ENCODE peak calls at places on chromosomes 3 and 15, in nine cellular contexts. B is mesendoderm, P is IMR-90, X is uterus, D is mesenchymal stem cell, G is fibroblast of lung, L is Karpas-422, H is spleen, Y is astrocyte. C is an unnamed sample. For H3K36me3, the result is how much of the 10 kb centered on the place peaks cover.

GRCh38 chr3:81769271-81769670 is 7.8 kb upstream of the GBE1 start:
- DNase-seq in Y (no peak), G (no peak), B (no peak), L (no peak), X (no peak), P (peak), H (no peak), D (peak), C (no peak)

GRCh38 chr3:134476306-134476705 is 9.5 kb downstream of the ANAPC13 start:
- DNase-seq in X (no peak), B (peak), D (peak), Y (peak), P (peak), H (no peak), G (no peak), L (no peak), C (no peak)

GRCh38 chr3:156981005-156981404 is 154.9 kb downstream of the LEKR1 start:
- DNase-seq in B (no peak), D (peak), P (no peak), H (no peak), G (peak), L (no peak), Y (no peak), X (no peak), C (no peak)

GRCh38 chr3:159751141-159751540 is 237.5 kb upstream of the IL12A start:
- DNase-seq in L (no peak), X (no peak), D (no peak), H (no peak), G (no peak), Y (peak), P (peak), B (no peak), C (no peak)

GRCh38 chr3:74564560-74564959 is 49.9 kb downstream of the CNTN3 start:
- DNase-seq in D (no peak), H (no peak), X (no peak), L (no peak), G (no peak), B (no peak), P (peak), Y (no peak), C (no peak)

GRCh38 chr15:96354731-96355560 is 24.4 kb downstream of the NR2F2 start:
- DNase-seq in Y (peak), X (no peak), B (peak), P (peak), H (no peak), D (peak), G (peak), L (no peak), C (no peak)

GRCh38 chr3:87621667-87622066 is 345.3 kb upstream of the POU1F1 start:
- DNase-seq in Y (no peak), B (no peak), H (no peak), D (no peak), G (no peak), P (no peak), L (no peak), X (no peak), C (no peak)

GRCh38 chr3:106332884-106333283 is 464.1 kb upstream of the CBLB start:
- DNase-seq in X (no peak), P (peak), L (peak), G (peak), Y (peak), D (no peak), B (peak), H (no peak), C (no peak)

GRCh38 chr3:24365168-24365567 is 129.5 kb downstream of the THRB start:
- DNase-seq in G (peak), Y (peak), X (peak), L (no peak), H (no peak), D (peak), B (no peak), P (peak), C (peak)

GRCh38 chr3:169945313-169945712 is 21.3 kb upstream of the SEC62 start:
- DNase-seq in D (peak), Y (no peak), X (no peak), H (peak), G (no peak), L (peak), B (no peak), P (no peak), C (no peak)

GRCh38 chr15:60889006-60889405 is 340.1 kb downstream of the RORA start:
- DNase-seq in B (no peak), L (no peak), G (no peak), H (no peak), P (no peak), D (no peak), X (no peak), Y (no peak), C (no peak)

GRCh38 chr3:79297242-79297641 is 470.6 kb downstream of the ROBO1 start:
- DNase-seq in L (no peak), B (no peak), D (peak), Y (peak), P (peak), X (no peak), H (no peak), G (peak), C (no peak)

GRCh38 chr3:132284756-132285619 is 32.2 kb upstream of the ACP3 start:
- DNase-seq in Y (no peak), G (no peak), D (no peak), X (no peak), P (no peak), H (no peak), B (peak), L (peak), C (peak)

GRCh38 chr15:38254065-38254883 is 1.6 kb downstream of the SPRED1 start:
- DNase-seq in Y (peak), L (peak), P (peak), B (peak), D (peak), H (peak), G (peak), X (no peak), C (peak)

GRCh38 chr15:78679089-78679511 is 38.1 kb upstream of the CHRNB4 start:
- DNase-seq in Y (no peak), P (no peak), D (no peak), X (no peak), B (no peak), H (peak), G (no peak), L (no peak), C (no peak)

GRCh38 chr15:85003593-85004312 is 22.1 kb downstream of the PDE8A start:
- DNase-seq in B (no peak), G (no peak), L (peak), D (no peak), Y (no peak), H (no peak), X (no peak), P (no peak), C (no peak)

GRCh38 chr15:65368300-65368617 is 9.5 kb downstream of the IGDCC3 start:
- DNase-seq in B (peak), G (no peak), D (no peak), H (peak), X (no peak), P (no peak), L (no peak), Y (no peak), C (no peak)

GRCh38 chr3:139979991-139980390 is 45.0 kb downstream of the CLSTN2 start:
- DNase-seq in X (no peak), P (no peak), L (no peak), G (no peak), Y (no peak), D (no peak), B (no peak), H (no peak), C (no peak)

GRCh38 chr3:195450731-195451229 is 8.0 kb upstream of the ACAP2 start:
- DNase-seq in H (no peak), L (no peak), P (peak), G (peak), B (no peak), D (peak), X (peak), Y (no peak), C (no peak)

GRCh38 chr3:134708671-134709070 is 57.8 kb upstream of the KY start:
- DNase-seq in L (no peak), G (no peak), P (peak), D (no peak), Y (peak), X (no peak), H (no peak), B (no peak), C (no peak)

GRCh38 chr3:185789891-185790830 is 34.7 kb downstream of the IGF2BP2 start:
- DNase-seq in H (no peak), G (no peak), Y (no peak), D (no peak), B (no peak), X (no peak), L (no peak), P (peak), C (peak)

GRCh38 chr3:53005854-53006513 is 39.9 kb downstream of the SFMBT1 start:
- DNase-seq in Y (no peak), P (no peak), B (no peak), G (no peak), H (no peak), D (no peak), L (no peak), X (no peak), C (peak)

GRCh38 chr3:107881517-107881916 is 209.3 kb downstream of the CD47 start:
- DNase-seq in B (no peak), L (no peak), D (no peak), P (peak), Y (no peak), H (no peak), X (no peak), G (peak), C (no peak)

GRCh38 chr15:101532865-101533264 is 43.4 kb upstream of the PCSK6 start:
- DNase-seq in G (no peak), L (no peak), H (no peak), Y (no peak), D (no peak), B (no peak), P (no peak), X (no peak), C (no peak)

GRCh38 chr3:23600178-23600577 is 205.6 kb upstream of the UBE2E1 start:
- DNase-seq in X (no peak), Y (peak), P (peak), G (peak), B (no peak), D (peak), L (no peak), H (no peak), C (no peak)

GRCh38 chr15:63274427-63274826 is 3.0 kb upstream of the APH1B start:
- DNase-seq in L (no peak), H (no peak), X (no peak), Y (no peak), D (no peak), G (no peak), P (no peak), B (peak), C (no peak)

GRCh38 chr15:38076806-38077205 is 142.4 kb downstream of the TMCO5A start:
- DNase-seq in G (no peak), D (no peak), L (peak), Y (no peak), H (peak), P (no peak), X (no peak), B (peak), C (no peak)

GRCh38 chr3:24951186-24951585 is 456.5 kb upstream of the THRB start:
- DNase-seq in G (no peak), B (no peak), D (no peak), Y (no peak), L (no peak), P (no peak), X (no peak), H (no peak), C (no peak)

GRCh38 chr3:193816656-193817311 is 223.8 kb downstream of the OPA1 start:
- DNase-seq in D (peak), P (peak), B (peak), G (peak), H (peak), X (peak), Y (peak), L (no peak), C (peak)

GRCh38 chr15:90845201-90845949 is 23.0 kb upstream of the FURIN start:
- DNase-seq in L (no peak), Y (peak), B (no peak), D (peak), G (peak), X (no peak), P (peak), H (peak), C (no peak)

GRCh38 chr15:81642451-81642990 is 268.5 kb upstream of the TMC3 start:
- DNase-seq in G (peak), X (no peak), P (peak), L (no peak), H (no peak), D (peak), Y (peak), B (no peak), C (no peak)

GRCh38 chr3:171356251-171356650 is 104.0 kb downstream of the TNIK start:
- DNase-seq in B (no peak), H (no peak), G (no peak), Y (peak), P (no peak), X (no peak), D (no peak), L (no peak), C (no peak)

GRCh38 chr3:184663756-184664155 is 48.1 kb downstream of the MAGEF1 start:
- DNase-seq in L (no peak), H (no peak), X (no peak), Y (peak), D (no peak), B (no peak), P (no peak), G (no peak), C (no peak)

GRCh38 chr15:85430406-85431204 is 50.2 kb downstream of the AKAP13 start:
- DNase-seq in L (no peak), P (no peak), X (no peak), H (no peak), B (peak), D (no peak), Y (no peak), G (no peak), C (no peak)

GRCh38 chr3:57048728-57049127 is 11.7 kb upstream of the SPATA12 start:
- DNase-seq in Y (no peak), G (no peak), L (peak), B (no peak), D (no peak), P (no peak), H (peak), X (no peak), C (no peak)

GRCh38 chr3:58464875-58465274 is 27.0 kb upstream of the KCTD6 start:
- DNase-seq in Y (no peak), L (peak), H (no peak), D (no peak), B (no peak), P (no peak), G (no peak), X (no peak), C (no peak)

GRCh38 chr3:41362638-41363559 is 163.6 kb downstream of the CTNNB1 start:
- DNase-seq in X (no peak), Y (no peak), G (peak), P (no peak), L (no peak), H (no peak), B (peak), D (peak), C (no peak)

GRCh38 chr15:70902105-70902504 is 9.5 kb downstream of the LRRC49 start:
- DNase-seq in G (peak), H (no peak), L (no peak), D (peak), B (peak), Y (peak), P (peak), X (no peak), C (peak)

GRCh38 chr3:23767546-23767945 is 38.2 kb upstream of the UBE2E1 start:
- DNase-seq in G (no peak), X (no peak), P (no peak), Y (no peak), B (no peak), D (no peak), H (no peak), L (no peak), C (no peak)

GRCh38 chr3:123349201-123349535 is 99.7 kb downstream of the ADCY5 start:
- DNase-seq in Y (no peak), B (no peak), G (no peak), D (no peak), H (peak), X (no peak), L (no peak), P (no peak), C (no peak)

GRCh38 chr3:123349566-123350450 is 99.1 kb downstream of the ADCY5 start:
- DNase-seq in G (no peak), B (no peak), L (no peak), P (no peak), D (no peak), Y (no peak), X (no peak), H (peak), C (no peak)

GRCh38 chr3:123352134-123352554 is 96.7 kb downstream of the ADCY5 start:
- DNase-seq in B (no peak), X (no peak), Y (no peak), G (no peak), H (peak), P (no peak), L (no peak), D (no peak), C (no peak)

GRCh38 chr3:123351396-123351945 is 97.4 kb downstream of the ADCY5 start:
- DNase-seq in G (no peak), Y (no peak), L (no peak), H (peak), B (no peak), P (no peak), X (no peak), D (no peak), C (no peak)

GRCh38 chr3:123350971-123351370 is 97.9 kb downstream of the ADCY5 start:
- DNase-seq in D (no peak), X (no peak), G (no peak), L (no peak), B (no peak), H (peak), Y (no peak), P (no peak), C (no peak)
- H3K27ac ChIP-seq in D (no peak), X (no peak), G (no peak), L (no peak), B (no peak), H (no peak), Y (no peak), P (no peak), C (no peak)

GRCh38 chr15:66483131-66483566 is 14.4 kb downstream of the SNAPC5 start:
- DNase-seq in L (no peak), D (peak), P (peak), H (no peak), Y (peak), X (no peak), G (peak), B (no peak), C (no peak)
- H3K36me3 ChIP-seq in L (under half), D (under half), P (under half), H (under half), Y (under half), X (under half), G (under half), B (under half), C (under half)

GRCh38 chr15:57159767-57160166 is 216.5 kb upstream of the CGNL1 start:
- DNase-seq in P (no peak), X (no peak), Y (no peak), H (no peak), G (no peak), B (no peak), D (no peak), L (no peak), C (no peak)
- H3K27ac ChIP-seq in P (peak), X (no peak), Y (no peak), H (no peak), G (no peak), B (no peak), D (no peak), L (no peak), C (no peak)

DNA sequence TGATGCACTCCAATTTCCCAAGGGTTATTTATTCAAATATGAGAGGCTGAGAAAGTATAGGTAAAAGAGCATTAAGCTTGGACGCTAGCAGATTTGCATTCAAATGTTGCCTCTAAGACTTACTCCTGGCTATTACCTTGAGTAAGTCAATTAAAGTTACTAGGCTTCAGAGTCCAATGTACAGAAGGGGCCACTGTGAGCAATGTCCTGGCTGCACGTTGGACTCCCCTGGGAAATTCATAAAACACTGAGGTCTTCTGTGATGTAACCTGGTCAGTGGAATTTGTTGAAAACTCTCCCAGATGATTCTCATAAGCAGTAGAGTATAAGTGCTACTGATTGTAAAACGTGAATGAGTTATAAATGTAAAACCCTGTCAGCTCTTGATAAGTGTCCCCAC is 295.3 kb downstream of the NEK10 start:
- DNase-seq in P (no peak), G (no peak), B (no peak), X (no peak), D (no peak), L (no peak), H (no peak), Y (no peak), C (no peak)
- H3K36me3 ChIP-seq in P (under half), G (under half), B (under half), X (under half), D (under half), L (under half), H (under half), Y (under half), C (under half)

C was measured in small intestine.